ENCODE peak calls at places on chromosome 17, in four cellular contexts. One of them, this sample, is unnamed.

GRCh38 chr17:1462164-1463112 is 6.4 kb upstream of the CRK start:
- DNase-seq in body of pancreas: peak
- DNase-seq in astrocyte of the spinal cord: no peak
- DNase-seq in fibroblast of villous mesenchyme: peak
- DNase-seq in this sample: no peak

GRCh38 chr17:33055171-33055611 is 63.5 kb downstream of the SPACA3 start:
- DNase-seq in body of pancreas: no peak
- DNase-seq in astrocyte of the spinal cord: no peak
- DNase-seq in fibroblast of villous mesenchyme: peak
- DNase-seq in this sample: peak

GRCh38 chr17:82751571-82752370 is at the start of gene TBCD:
- DNase-seq in body of pancreas: peak
- DNase-seq in astrocyte of the spinal cord: peak
- DNase-seq in fibroblast of villous mesenchyme: peak
- DNase-seq in this sample: peak

GRCh38 chr17:17774009-17774881 is 62.5 kb downstream of the SREBF1 start:
- DNase-seq in body of pancreas: peak
- DNase-seq in astrocyte of the spinal cord: peak
- DNase-seq in fibroblast of villous mesenchyme: no peak
- DNase-seq in this sample: peak

GRCh38 chr17:413706-414440 is 61.3 kb upstream of the RPH3AL start:
- DNase-seq in body of pancreas: no peak
- DNase-seq in astrocyte of the spinal cord: no peak
- DNase-seq in fibroblast of villous mesenchyme: no peak
- DNase-seq in this sample: no peak

GRCh38 chr17:14459955-14460354 is 159.1 kb downstream of the HS3ST3B1 start:
- DNase-seq in body of pancreas: no peak
- DNase-seq in astrocyte of the spinal cord: no peak
- DNase-seq in fibroblast of villous mesenchyme: no peak
- DNase-seq in this sample: no peak

GRCh38 chr17:63189082-63189481 is 223.0 kb downstream of the TANC2 start:
- DNase-seq in body of pancreas: no peak
- DNase-seq in astrocyte of the spinal cord: peak
- DNase-seq in fibroblast of villous mesenchyme: peak
- DNase-seq in this sample: peak

GRCh38 chr17:50865060-50865867 is 890 bp downstream of the TOB1 start:
- DNase-seq in body of pancreas: peak
- DNase-seq in astrocyte of the spinal cord: peak
- DNase-seq in fibroblast of villous mesenchyme: peak
- DNase-seq in this sample: peak

GRCh38 chr17:79955961-79956735 is 79.5 kb downstream of the TBC1D16 start:
- DNase-seq in body of pancreas: peak
- DNase-seq in astrocyte of the spinal cord: no peak
- DNase-seq in fibroblast of villous mesenchyme: no peak
- DNase-seq in this sample: no peak

GRCh38 chr17:956905-957304 is 22.7 kb downstream of the NXN start:
- DNase-seq in body of pancreas: no peak
- DNase-seq in astrocyte of the spinal cord: no peak
- DNase-seq in fibroblast of villous mesenchyme: peak
- DNase-seq in this sample: no peak

GRCh38 chr17:82863941-82864720 is 24.3 kb upstream of the ZNF750 start:
- DNase-seq in body of pancreas: no peak
- DNase-seq in astrocyte of the spinal cord: peak
- DNase-seq in fibroblast of villous mesenchyme: peak
- DNase-seq in this sample: peak

GRCh38 chr17:59695943-59696681 is 11.1 kb downstream of the PTRH2 start:
- DNase-seq in body of pancreas: no peak
- DNase-seq in astrocyte of the spinal cord: no peak
- DNase-seq in fibroblast of villous mesenchyme: peak
- DNase-seq in this sample: no peak

GRCh38 chr17:44069974-44070454 is 521 bp upstream of the G6PC3 start:
- DNase-seq in body of pancreas: no peak
- DNase-seq in astrocyte of the spinal cord: no peak
- DNase-seq in fibroblast of villous mesenchyme: peak
- DNase-seq in this sample: peak

GRCh38 chr17:1216209-1216937 is 36.6 kb upstream of the ABR start:
- DNase-seq in body of pancreas: no peak
- DNase-seq in astrocyte of the spinal cord: no peak
- DNase-seq in fibroblast of villous mesenchyme: no peak
- DNase-seq in this sample: no peak

GRCh38 chr17:46873941-46874645 is 22.7 kb downstream of the WNT9B start:
- DNase-seq in body of pancreas: no peak
- DNase-seq in astrocyte of the spinal cord: no peak
- DNase-seq in fibroblast of villous mesenchyme: no peak
- DNase-seq in this sample: no peak

GRCh38 chr17:36645358-36645757 is 44.0 kb downstream of the MRM1 start:
- DNase-seq in body of pancreas: no peak
- DNase-seq in astrocyte of the spinal cord: no peak
- DNase-seq in fibroblast of villous mesenchyme: no peak
- DNase-seq in this sample: no peak

GRCh38 chr17:66985838-66986237 is 21.3 kb downstream of the CACNG4 start:
- DNase-seq in body of pancreas: no peak
- DNase-seq in astrocyte of the spinal cord: no peak
- DNase-seq in fibroblast of villous mesenchyme: no peak
- DNase-seq in this sample: no peak

GRCh38 chr17:5899496-5900195 is 170.5 kb upstream of the WSCD1 start:
- DNase-seq in body of pancreas: no peak
- DNase-seq in astrocyte of the spinal cord: no peak
- DNase-seq in fibroblast of villous mesenchyme: no peak
- DNase-seq in this sample: no peak

GRCh38 chr17:18277076-18277475 is 16.6 kb downstream of the MIEF2 start:
- DNase-seq in body of pancreas: no peak
- DNase-seq in astrocyte of the spinal cord: no peak
- DNase-seq in fibroblast of villous mesenchyme: no peak
- DNase-seq in this sample: no peak

GRCh38 chr17:1412185-1413110 is 12.4 kb upstream of the YWHAE start:
- DNase-seq in body of pancreas: peak
- DNase-seq in astrocyte of the spinal cord: no peak
- DNase-seq in fibroblast of villous mesenchyme: peak
- DNase-seq in this sample: peak

GRCh38 chr17:2071421-2072281 is 16.7 kb downstream of the HIC1 start:
- DNase-seq in body of pancreas: no peak
- DNase-seq in astrocyte of the spinal cord: peak
- DNase-seq in fibroblast of villous mesenchyme: peak
- DNase-seq in this sample: peak

GRCh38 chr17:4357671-4358070 is 8.8 kb downstream of the UBE2G1 start:
- DNase-seq in body of pancreas: no peak
- DNase-seq in astrocyte of the spinal cord: no peak
- DNase-seq in fibroblast of villous mesenchyme: no peak
- DNase-seq in this sample: no peak

GRCh38 chr17:63029520-63029919 is 63.5 kb downstream of the TANC2 start:
- DNase-seq in body of pancreas: no peak
- DNase-seq in astrocyte of the spinal cord: peak
- DNase-seq in fibroblast of villous mesenchyme: no peak
- DNase-seq in this sample: peak

GRCh38 chr17:50210249-50211225 is 9.1 kb upstream of the COL1A1 start:
- DNase-seq in body of pancreas: no peak
- DNase-seq in astrocyte of the spinal cord: peak
- DNase-seq in fibroblast of villous mesenchyme: peak
- DNase-seq in this sample: peak

GRCh38 chr17:15384142-15384803 is 42.9 kb upstream of the TEKT3 start:
- DNase-seq in body of pancreas: no peak
- DNase-seq in astrocyte of the spinal cord: no peak
- DNase-seq in fibroblast of villous mesenchyme: peak
- DNase-seq in this sample: peak

GRCh38 chr17:5825717-5826330 is 241.5 kb upstream of the NLRP1 start:
- DNase-seq in body of pancreas: no peak
- DNase-seq in astrocyte of the spinal cord: peak
- DNase-seq in fibroblast of villous mesenchyme: peak
- DNase-seq in this sample: no peak

GRCh38 chr17:60586288-60586974 is 13.6 kb upstream of the PPM1D start:
- DNase-seq in body of pancreas: no peak
- DNase-seq in astrocyte of the spinal cord: no peak
- DNase-seq in fibroblast of villous mesenchyme: peak
- DNase-seq in this sample: peak

GRCh38 chr17:34997355-34997862 is 17.1 kb downstream of the LIG3 start:
- DNase-seq in body of pancreas: peak
- DNase-seq in astrocyte of the spinal cord: peak
- DNase-seq in fibroblast of villous mesenchyme: peak
- DNase-seq in this sample: peak

GRCh38 chr17:79556263-79556662 is 54.6 kb downstream of the RBFOX3 start:
- DNase-seq in body of pancreas: no peak
- DNase-seq in astrocyte of the spinal cord: no peak
- DNase-seq in fibroblast of villous mesenchyme: no peak
- DNase-seq in this sample: no peak

GRCh38 chr17:50931003-50931878 is 65.1 kb upstream of the TOB1 start:
- DNase-seq in body of pancreas: peak
- DNase-seq in astrocyte of the spinal cord: peak
- DNase-seq in fibroblast of villous mesenchyme: peak
- DNase-seq in this sample: peak

GRCh38 chr17:19647697-19648474 is 665 bp upstream of the ALDH3A2 start:
- DNase-seq in body of pancreas: peak
- DNase-seq in astrocyte of the spinal cord: peak
- DNase-seq in fibroblast of villous mesenchyme: peak
- DNase-seq in this sample: peak

GRCh38 chr17:79984877-79985276 is 50.8 kb downstream of the TBC1D16 start:
- DNase-seq in body of pancreas: no peak
- DNase-seq in astrocyte of the spinal cord: no peak
- DNase-seq in fibroblast of villous mesenchyme: no peak
- DNase-seq in this sample: no peak

GRCh38 chr17:28145348-28145747 is 102.9 kb downstream of the NLK start:
- DNase-seq in body of pancreas: no peak
- DNase-seq in astrocyte of the spinal cord: peak
- DNase-seq in fibroblast of villous mesenchyme: peak
- DNase-seq in this sample: peak

GRCh38 chr17:79082311-79083190 is 7.9 kb downstream of the ENGASE start:
- DNase-seq in body of pancreas: peak
- DNase-seq in astrocyte of the spinal cord: no peak
- DNase-seq in fibroblast of villous mesenchyme: peak
- DNase-seq in this sample: peak

GRCh38 chr17:40480501-40481003 is 20.9 kb downstream of the TNS4 start:
- DNase-seq in body of pancreas: no peak
- DNase-seq in astrocyte of the spinal cord: no peak
- DNase-seq in fibroblast of villous mesenchyme: peak
- DNase-seq in this sample: peak

GRCh38 chr17:74738051-74738996 is 1.3 kb downstream of the RAB37 start:
- DNase-seq in body of pancreas: no peak
- DNase-seq in astrocyte of the spinal cord: no peak
- DNase-seq in fibroblast of villous mesenchyme: no peak
- DNase-seq in this sample: no peak

GRCh38 chr17:74530751-74531150 is 524 bp downstream of the CD300LB start:
- DNase-seq in body of pancreas: no peak
- DNase-seq in astrocyte of the spinal cord: no peak
- DNase-seq in fibroblast of villous mesenchyme: no peak
- DNase-seq in this sample: no peak

GRCh38 chr17:48429156-48429555 is 858 bp downstream of the SKAP1 start:
- DNase-seq in body of pancreas: no peak
- DNase-seq in astrocyte of the spinal cord: no peak
- DNase-seq in fibroblast of villous mesenchyme: no peak
- DNase-seq in this sample: no peak

GRCh38 chr17:48427598-48427997 is 2.4 kb downstream of the SKAP1 start:
- DNase-seq in body of pancreas: no peak
- DNase-seq in astrocyte of the spinal cord: no peak
- DNase-seq in fibroblast of villous mesenchyme: peak
- DNase-seq in this sample: no peak

GRCh38 chr17:48432820-48433775 is 3.1 kb upstream of the SKAP1 start:
- DNase-seq in body of pancreas: no peak
- DNase-seq in astrocyte of the spinal cord: no peak
- DNase-seq in fibroblast of villous mesenchyme: no peak
- DNase-seq in this sample: no peak

GRCh38 chr17:48426019-48426418 is 4.0 kb downstream of the SKAP1 start:
- DNase-seq in body of pancreas: no peak
- DNase-seq in astrocyte of the spinal cord: no peak
- DNase-seq in fibroblast of villous mesenchyme: no peak
- DNase-seq in this sample: no peak

DNA sequence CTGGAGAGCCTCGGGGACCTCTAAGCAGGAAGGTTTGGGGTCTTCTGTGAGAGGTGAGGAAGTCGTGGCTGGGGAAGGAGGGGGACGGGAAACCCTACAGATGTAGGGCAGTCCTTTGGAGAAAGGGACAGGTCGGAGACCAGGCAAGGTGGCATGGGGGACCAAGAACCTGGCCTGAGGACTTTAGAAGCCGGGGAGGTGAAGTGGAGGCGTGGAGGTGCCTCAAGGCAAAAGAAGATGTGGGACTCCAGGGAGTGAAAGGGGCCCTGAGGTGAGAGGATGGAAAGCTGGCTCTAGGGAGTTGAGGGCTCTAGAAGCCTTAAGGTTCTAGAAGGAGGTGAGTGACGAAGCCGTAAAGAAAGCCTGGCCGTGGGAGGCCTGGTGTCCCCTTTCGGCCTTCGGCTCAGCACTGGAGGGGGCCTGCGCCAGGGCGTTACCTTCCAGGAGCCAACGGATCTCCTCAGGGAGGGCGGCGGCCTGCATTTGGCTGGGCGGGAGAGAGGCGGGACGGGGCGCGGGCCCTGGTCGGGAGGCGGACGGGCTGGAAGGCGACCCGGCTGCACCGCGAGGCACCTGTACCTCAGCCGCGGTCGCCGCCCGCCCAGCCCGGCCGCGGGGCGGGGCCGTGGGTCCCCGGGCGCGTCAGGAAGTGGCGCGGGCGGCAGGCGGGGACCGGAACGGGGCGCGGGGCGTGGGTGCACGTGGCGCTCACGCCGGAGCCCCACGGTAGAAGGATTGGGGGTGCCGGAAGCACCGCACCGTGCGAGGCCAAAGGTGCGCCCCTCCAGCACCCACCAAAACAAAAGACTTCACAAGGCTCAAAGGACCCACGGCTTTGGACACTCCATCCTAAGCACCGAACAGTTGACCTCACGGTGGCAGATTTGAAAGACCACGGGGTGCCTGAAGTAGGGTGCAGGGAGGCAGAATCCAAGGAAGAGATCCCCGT is at the start of gene SKAP1:
- DNase-seq in body of pancreas: peak
- DNase-seq in astrocyte of the spinal cord: no peak
- DNase-seq in fibroblast of villous mesenchyme: no peak
- DNase-seq in this sample: no peak
- H3K4me3 ChIP-seq in body of pancreas: no peak
- H3K4me3 ChIP-seq in astrocyte of the spinal cord: no peak
- H3K4me3 ChIP-seq in fibroblast of villous mesenchyme: no peak
- H3K4me3 ChIP-seq in this sample: no peak

GRCh38 chr17:81037783-81038733 is 3.1 kb downstream of the BAIAP2 start:
- DNase-seq in body of pancreas: peak
- DNase-seq in astrocyte of the spinal cord: no peak
- DNase-seq in fibroblast of villous mesenchyme: no peak
- DNase-seq in this sample: peak
- TF ChIP-seq CTCF in body of pancreas: no peak
- TF ChIP-seq CTCF in astrocyte of the spinal cord: no peak
- TF ChIP-seq CTCF in fibroblast of villous mesenchyme: no peak
- TF ChIP-seq CTCF in this sample: no peak

GRCh38 chr17:69059458-69060205 is 1.1 kb downstream of the ABCA9 start:
- DNase-seq in body of pancreas: no peak
- DNase-seq in astrocyte of the spinal cord: peak
- DNase-seq in fibroblast of villous mesenchyme: peak
- DNase-seq in this sample: peak
- H3K4me3 ChIP-seq in body of pancreas: no peak
- H3K4me3 ChIP-seq in astrocyte of the spinal cord: peak
- H3K4me3 ChIP-seq in fibroblast of villous mesenchyme: no peak
- H3K4me3 ChIP-seq in this sample: peak

GRCh38 chr17:76707985-76708807 is 2.6 kb downstream of the MXRA7 start:
- DNase-seq in body of pancreas: no peak
- DNase-seq in astrocyte of the spinal cord: peak
- DNase-seq in fibroblast of villous mesenchyme: no peak
- DNase-seq in this sample: peak
- TF ChIP-seq CTCF in body of pancreas: no peak
- TF ChIP-seq CTCF in astrocyte of the spinal cord: peak
- TF ChIP-seq CTCF in fibroblast of villous mesenchyme: peak
- TF ChIP-seq CTCF in this sample: peak

GRCh38 chr17:58398574-58399266 is 18.6 kb downstream of the RNF43 start:
- DNase-seq in body of pancreas: no peak
- DNase-seq in astrocyte of the spinal cord: no peak
- DNase-seq in fibroblast of villous mesenchyme: no peak
- DNase-seq in this sample: no peak
- H3K4me3 ChIP-seq in body of pancreas: no peak
- H3K4me3 ChIP-seq in astrocyte of the spinal cord: no peak
- H3K4me3 ChIP-seq in fibroblast of villous mesenchyme: no peak
- H3K4me3 ChIP-seq in this sample: no peak

This sample was measured in cardiac fibroblast.